ENCODE peak calls at places on chromosomes 4 and X, in six cellular contexts. V is EL; K is HL-60; J is CD4-positive, alpha-beta T cell; T is activated CD4-positive, alpha-beta T cell treated with anti-CD3 and anti-CD28 coated beads, Interleukin-2, amount 50 U/mL, for 48 hours; M is effector memory CD4-positive, alpha-beta T cell. G is an unnamed sample.

GRCh38 chr4:600850-601515 is 24.4 kb upstream of the PDE6B start:
- DNase-seq in V (no peak), K (no peak), J (no peak), T (peak; percentile 52), M (no peak), G (no peak)

GRCh38 chrX:23811135-23811781 is 28.3 kb downstream of the SAT1 start:
- DNase-seq in V (no peak), K (peak; percentile 37), J (no peak), T (no peak), M (no peak), G (no peak)

GRCh38 chr4:7595883-7596535 is 161.3 kb upstream of the PSAPL1 start:
- DNase-seq in V (no peak), K (no peak), J (no peak), T (no peak), M (no peak), G (no peak)

GRCh38 chr4:76061977-76062376 is 12.5 kb upstream of the ART3 start:
- DNase-seq in V (no peak), K (no peak), J (no peak), T (no peak), M (no peak), G (no peak)

GRCh38 chrX:101411984-101412383 is 4.0 kb downstream of the HNRNPH2 start:
- DNase-seq in V (no peak), K (no peak), J (no peak), T (no peak), M (no peak), G (no peak)

GRCh38 chrX:132489256-132490085 is 633 bp upstream of the MBNL3 start:
- DNase-seq in V (peak; percentile 22), K (peak; percentile 40), J (peak; percentile 55), T (peak; percentile 39), M (peak; percentile 21), G (peak; percentile 30)

GRCh38 chr4:103098746-103099421 is 750 bp downstream of the BDH2 start:
- DNase-seq in V (no peak), K (no peak), J (no peak), T (no peak), M (no peak), G (peak; percentile 33)

GRCh38 chr4:11424000-11424399 is 4.7 kb downstream of the HS3ST1 start:
- DNase-seq in V (no peak), K (no peak), J (no peak), T (no peak), M (no peak), G (peak; percentile 18)

GRCh38 chr4:92387459-92388069 is 83.8 kb downstream of the GRID2 start:
- DNase-seq in V (peak; percentile 21), K (no peak), J (no peak), T (no peak), M (no peak), G (peak; percentile 46)

GRCh38 chrX:107818900-107819521 is 6.7 kb upstream of the MID2 start:
- DNase-seq in V (no peak), K (no peak), J (no peak), T (no peak), M (no peak), G (no peak)

GRCh38 chr4:142434519-142435224 is 411.4 kb downstream of the INPP4B start:
- DNase-seq in V (no peak), K (no peak), J (no peak), T (no peak), M (no peak), G (no peak)

GRCh38 chr4:1339489-1339888 is 7.5 kb upstream of the UVSSA start:
- DNase-seq in V (no peak), K (no peak), J (no peak), T (no peak), M (no peak), G (no peak)

GRCh38 chr4:2417196-2417764 is 1.2 kb downstream of the ZFYVE28 start:
- DNase-seq in V (no peak), K (no peak), J (no peak), T (peak; percentile 20), M (no peak), G (no peak)

GRCh38 chr4:87839309-87839946 is 6.7 kb downstream of the MEPE start:
- DNase-seq in V (peak; percentile 49), K (no peak), J (no peak), T (peak; percentile 3), M (no peak), G (peak; percentile 65)

GRCh38 chr4:8719421-8719820 is 126.9 kb downstream of the CPZ start:
- DNase-seq in V (no peak), K (no peak), J (no peak), T (no peak), M (no peak), G (no peak)

GRCh38 chr4:4411906-4412305 is 25.0 kb downstream of the NSG1 start:
- DNase-seq in V (no peak), K (no peak), J (no peak), T (no peak), M (no peak), G (no peak)

GRCh38 chr4:122898370-122899150 is 23.8 kb downstream of the NUDT6 start:
- DNase-seq in V (peak; percentile 94), K (no peak), J (no peak), T (no peak), M (no peak), G (peak; percentile 85)